ENCODE peak calls at places on chromosome 10, in four cellular contexts. E, J, B and F are unnamed samples.

GRCh38 chr10:7374795-7375194 is 36.0 kb downstream of the SFMBT2 start:
- DNase-seq in J (no peak), B (no peak), E (no peak), F (no peak)

GRCh38 chr10:73948947-73949633 is 38.2 kb downstream of the PLAU start:
- DNase-seq in B (no peak), E (no peak), J (no peak), F (no peak)

GRCh38 chr10:116151076-116151475 is 121.9 kb downstream of the GFRA1 start:
- DNase-seq in B (no peak), E (no peak), J (no peak), F (no peak)

GRCh38 chr10:70093335-70093944 is 39.2 kb downstream of the AIFM2 start:
- DNase-seq in E (no peak), B (no peak), J (no peak), F (no peak)

GRCh38 chr10:87729940-87730339 is 70.3 kb downstream of the PAPSS2 start:
- DNase-seq in J (no peak), E (no peak), B (no peak), F (no peak)

GRCh38 chr10:15802375-15802949 is 57.8 kb downstream of the MINDY3 start:
- DNase-seq in J (no peak), E (peak), B (no peak), F (no peak)

GRCh38 chr10:114212153-114212552 is 26.9 kb upstream of the VWA2 start:
- DNase-seq in B (no peak), E (no peak), J (no peak), F (no peak)

GRCh38 chr10:110568055-110568735 is 700 bp downstream of the SMC3 start:
- DNase-seq in E (peak), B (no peak), J (no peak), F (no peak)

GRCh38 chr10:124688889-124689670 is 55.1 kb downstream of the FAM53B start:
- DNase-seq in J (no peak), E (peak), B (peak), F (no peak)

GRCh38 chr10:126504051-126504760 is 115.9 kb upstream of the ADAM12 start:
- DNase-seq in B (no peak), E (peak), J (peak), F (peak)

GRCh38 chr10:95485445-95485844 is 75.7 kb downstream of the SORBS1 start:
- DNase-seq in J (no peak), B (no peak), E (no peak), F (no peak)

GRCh38 chr10:8392216-8392615 is 337.7 kb downstream of the GATA3 start:
- DNase-seq in J (no peak), B (no peak), E (no peak), F (no peak)

GRCh38 chr10:104336829-104337526 is 1.3 kb downstream of the ITPRIP start:
- DNase-seq in B (no peak), E (no peak), J (peak), F (no peak)

GRCh38 chr10:123009105-123009805 is 449 bp downstream of the ACADSB start:
- DNase-seq in B (no peak), E (peak), J (no peak), F (peak)

GRCh38 chr10:121088524-121088923 is 237.4 kb downstream of the WDR11 start:
- DNase-seq in J (peak), B (no peak), E (no peak), F (peak)

GRCh38 chr10:3473271-3473670 is 300.7 kb upstream of the PITRM1 start:
- DNase-seq in E (no peak), B (no peak), J (no peak), F (no peak)

GRCh38 chr10:104391150-104391968 is 37.7 kb downstream of the CFAP58 start:
- DNase-seq in E (peak), J (no peak), B (no peak), F (no peak)

GRCh38 chr10:127619550-127619949 is 70.4 kb downstream of the NPS start:
- DNase-seq in B (no peak), J (no peak), E (no peak), F (no peak)

DNA sequence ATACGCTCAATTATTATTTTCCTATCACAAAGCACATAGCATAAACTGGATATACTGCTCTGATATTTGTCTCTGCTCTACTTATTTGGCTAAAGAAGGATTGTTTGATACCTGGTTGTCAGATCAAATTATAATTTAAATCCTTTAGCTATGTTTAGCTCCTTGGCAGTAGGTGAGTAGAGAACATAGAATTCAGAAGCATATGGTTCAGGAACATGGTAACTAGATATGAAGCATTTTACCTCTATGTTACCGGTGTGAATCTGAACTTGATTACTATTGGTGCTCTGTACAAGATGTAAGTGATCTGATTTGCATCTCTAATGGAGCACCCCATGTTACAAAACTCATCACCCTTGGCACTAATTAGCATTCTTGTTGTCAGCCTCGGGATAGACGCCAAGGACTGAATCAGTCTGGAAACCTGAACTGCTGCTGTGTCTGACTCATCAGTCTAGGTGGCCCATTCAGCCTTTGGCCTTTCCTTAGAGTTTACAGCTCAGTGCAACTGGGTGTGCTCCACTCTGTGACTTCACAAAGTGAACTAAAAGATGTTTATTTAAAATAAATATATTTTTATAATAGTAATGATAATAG is 12.3 kb upstream of the MYPN start:
- DNase-seq in J (no peak), E (peak), B (no peak), F (no peak)
- TF ChIP-seq NRF1 in J (no peak), E (no peak), B (no peak), F (no peak)

DNA sequence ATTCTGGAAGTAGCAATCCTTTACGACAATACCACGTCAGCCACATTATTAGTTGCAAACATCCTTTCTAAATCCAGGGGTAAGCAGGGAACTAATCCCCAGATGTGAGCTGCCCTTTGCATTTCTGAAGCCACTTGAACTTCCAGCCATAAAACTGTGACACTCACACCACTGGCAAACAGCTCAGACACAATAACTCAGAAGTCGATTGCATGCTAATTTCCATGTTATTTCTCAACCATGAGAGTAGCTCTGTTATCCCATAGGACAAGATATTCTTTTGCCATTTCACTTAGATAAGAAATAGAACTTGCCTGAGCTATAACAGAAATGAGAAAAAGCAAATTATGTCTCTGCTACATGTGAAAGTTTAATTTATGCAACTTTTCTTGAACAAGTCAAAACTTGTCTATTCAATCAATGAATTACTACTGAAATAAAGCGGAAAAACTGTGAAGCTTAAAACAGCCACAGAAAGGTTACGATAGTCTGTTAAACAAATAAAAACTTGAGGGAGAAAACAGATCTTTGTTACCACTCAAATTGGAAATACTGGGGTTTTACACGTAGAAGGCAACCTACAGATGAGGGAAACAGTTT is 212.0 kb downstream of the FAM107B start:
- DNase-seq in J (no peak), B (no peak), E (no peak), F (no peak)
- TF ChIP-seq NRF1 in J (no peak), B (no peak), E (no peak), F (no peak)

DNA sequence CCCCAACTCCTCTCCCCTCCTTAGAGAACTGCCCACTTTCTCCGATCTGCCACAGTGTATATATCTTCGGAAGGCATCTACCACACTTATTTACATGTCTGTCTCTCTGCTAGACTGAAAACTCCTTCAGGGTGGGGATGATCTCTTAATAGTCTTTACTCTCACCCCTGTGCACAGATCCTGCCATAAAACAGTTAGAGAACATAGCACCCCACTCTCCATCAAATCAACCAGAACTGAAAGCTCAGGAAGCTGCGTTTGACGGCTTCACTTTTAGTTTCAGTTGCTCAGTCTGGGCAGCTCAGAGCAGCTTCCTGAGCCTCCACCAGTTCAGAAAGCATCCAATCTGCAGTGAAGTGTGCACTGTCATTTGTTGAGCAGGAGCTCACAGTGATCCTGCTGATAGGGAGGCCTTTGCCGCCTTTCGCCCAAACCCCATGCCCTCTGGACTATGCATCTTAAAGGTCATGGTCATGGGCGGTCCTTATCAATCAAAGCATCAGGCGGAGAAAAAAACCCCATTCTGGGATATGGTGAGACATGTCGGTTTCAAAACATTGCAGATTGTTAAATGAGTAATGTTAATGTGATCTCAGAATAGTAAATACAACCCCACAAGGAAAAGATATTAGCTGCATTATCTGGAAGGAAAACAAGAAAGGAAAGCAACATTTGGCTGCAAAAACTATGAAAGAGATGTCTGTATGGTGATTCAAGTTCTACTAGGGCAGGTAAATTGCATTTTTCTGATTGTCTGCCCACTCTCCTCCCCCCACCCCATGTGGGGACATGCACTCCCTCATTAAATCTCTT is 167.1 kb upstream of the ADO start:
- DNase-seq in J (no peak), B (peak), E (no peak), F (no peak)
- TF ChIP-seq NRF1 in J (no peak), B (no peak), E (no peak), F (no peak)

GRCh38 chr10:33327750-33328149 is 6.7 kb downstream of the NRP1 start:
- DNase-seq in B (no peak), E (no peak), J (no peak), F (no peak)
- TF ChIP-seq NRF1 in B (no peak), E (no peak), J (no peak), F (no peak)

DNA sequence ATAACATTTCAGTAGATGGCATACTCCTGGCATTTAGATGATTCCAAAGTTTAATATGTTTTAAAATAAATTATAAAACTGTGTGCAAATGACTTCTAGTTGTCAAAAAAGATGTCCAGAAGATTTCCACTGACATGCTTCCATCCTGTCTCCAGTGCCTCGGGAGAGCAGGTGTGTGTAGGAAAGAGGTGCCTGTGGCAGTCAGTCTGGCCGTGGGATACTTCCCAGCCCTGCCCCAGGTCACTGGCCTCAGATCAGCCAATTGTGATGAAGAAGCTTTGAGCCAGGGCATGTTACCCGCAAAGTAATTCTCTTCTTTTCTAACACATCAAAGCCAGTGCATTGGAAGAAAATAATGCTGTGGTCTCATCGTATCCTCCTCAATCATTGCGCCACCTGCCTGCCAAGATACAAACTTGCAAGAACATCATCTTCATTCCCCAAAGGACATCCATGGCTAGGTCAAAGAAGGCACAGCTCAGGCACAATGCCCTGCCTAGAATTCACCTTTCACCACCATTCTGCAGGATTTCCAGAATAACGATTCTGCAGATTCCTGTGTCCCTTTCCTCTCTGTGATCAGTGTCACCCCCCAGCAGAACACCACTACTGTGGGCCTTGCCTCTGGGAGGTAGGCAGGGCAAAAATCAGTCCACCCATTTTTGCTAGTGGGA is 6.3 kb upstream of the KCNMA1 start:
- DNase-seq in J (peak), B (no peak), E (peak), F (peak)
- TF ChIP-seq NRF1 in J (no peak), B (no peak), E (no peak), F (no peak)

DNA sequence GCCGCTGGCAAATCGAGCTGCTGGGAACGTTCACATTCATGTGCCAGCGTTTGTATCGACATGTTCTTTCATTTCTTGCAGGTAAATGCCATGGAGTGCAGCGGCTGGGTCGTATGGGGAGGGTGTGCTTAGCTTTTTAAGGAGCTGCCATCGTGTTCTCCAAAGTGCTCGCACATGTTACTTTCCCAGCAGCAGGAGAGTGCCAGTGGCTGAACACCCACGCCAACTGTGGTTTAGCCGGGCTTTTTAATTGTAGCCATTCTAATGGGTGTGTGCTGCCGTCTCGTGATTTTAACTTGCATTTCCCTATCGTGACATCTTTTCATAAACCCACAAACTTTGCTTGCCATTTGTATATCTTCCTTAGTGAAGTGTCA is 11.6 kb upstream of the BNIP3 start:
- DNase-seq in E (no peak), J (no peak), B (no peak), F (no peak)
- TF ChIP-seq NRF1 in E (no peak), J (no peak), B (no peak), F (no peak)